ENCODE peak calls at places on chromosomes 6 and 20, in nine cellular contexts. V is breast epithelium, S is body of pancreas, U is tibial artery, Z is left ventricle myocardium inferior, A is adrenal gland, X is heart right ventricle, T is Peyer's patch, F is IMR-90. R is an unnamed sample.

GRCh38 chr20:51560550-51561307 is 18.2 kb upstream of the NFATC2 start:
- DNase-seq in V (no peak), S (no peak), U (no peak), Z (no peak), A (no peak), X (no peak), T (no peak), F (peak; percentile 19), R (no peak)

GRCh38 chr20:59455392-59456341 is 148.7 kb upstream of the PHACTR3 start:
- DNase-seq in V (no peak), S (peak; percentile 60), U (no peak), Z (peak; percentile 32), A (peak; percentile 69), X (no peak), T (no peak), F (peak; percentile 10), R (no peak)

GRCh38 chr6:164927288-164928040 is 381.9 kb downstream of the C6orf118 start:
- DNase-seq in V (peak; percentile 64), S (peak; percentile 60), U (peak; percentile 70), Z (peak; percentile 64), A (peak; percentile 70), X (peak; percentile 48), T (peak; percentile 70), F (peak; percentile 27), R (peak; percentile 56)

GRCh38 chr6:44053760-44054556 is 73.3 kb downstream of the MRPL14 start:
- DNase-seq in V (no peak), S (no peak), U (no peak), Z (no peak), A (no peak), X (no peak), T (no peak), F (peak; percentile 87), R (no peak)

GRCh38 chr20:31849306-31849930 is 4.0 kb upstream of the FOXS1 start:
- DNase-seq in V (no peak), S (peak; percentile 87), U (no peak), Z (no peak), A (no peak), X (no peak), T (peak; percentile 69), F (no peak), R (peak; percentile 77)

GRCh38 chr20:50308513-50309279 is 118.1 kb downstream of the CEBPB start:
- DNase-seq in V (peak; percentile 77), S (peak; percentile 85), U (peak; percentile 98), Z (peak; percentile 91), A (peak; percentile 98), X (peak; percentile 90), T (peak; percentile 70), F (peak; percentile 100), R (peak; percentile 89)

GRCh38 chr20:21389368-21389767 is 8.0 kb downstream of the NKX2-4 start:
- DNase-seq in V (no peak), S (no peak), U (no peak), Z (no peak), A (no peak), X (no peak), T (no peak), F (peak; percentile 37), R (no peak)

GRCh38 chr6:159989882-159990480 is 21.1 kb downstream of the IGF2R start:
- DNase-seq in V (no peak), S (no peak), U (no peak), Z (no peak), A (no peak), X (no peak), T (no peak), F (peak; percentile 40), R (no peak)

GRCh38 chr20:6644818-6645620 is 122.5 kb upstream of the BMP2 start:
- DNase-seq in V (no peak), S (no peak), U (no peak), Z (no peak), A (no peak), X (no peak), T (no peak), F (no peak), R (no peak)

GRCh38 chr6:86856937-86857563 is 80.3 kb upstream of the HTR1E start:
- DNase-seq in V (no peak), S (peak; percentile 49), U (no peak), Z (no peak), A (peak; percentile 79), X (peak; percentile 9), T (no peak), F (peak; percentile 28), R (peak; percentile 72)

GRCh38 chr6:147417954-147418353 is 90.5 kb upstream of the SAMD5 start:
- DNase-seq in V (no peak), S (no peak), U (no peak), Z (no peak), A (no peak), X (no peak), T (no peak), F (no peak), R (no peak)

GRCh38 chr6:49326337-49326736 is 136.7 kb downstream of the MMUT start:
- DNase-seq in V (no peak), S (no peak), U (no peak), Z (no peak), A (no peak), X (no peak), T (no peak), F (peak; percentile 61), R (no peak)

GRCh38 chr20:61252601-61253263 is 671 bp downstream of the CDH4 start:
- DNase-seq in V (no peak), S (no peak), U (no peak), Z (no peak), A (no peak), X (no peak), T (peak; percentile 39), F (peak; percentile 9), R (no peak)

GRCh38 chr6:122717350-122717749 is 62.2 kb upstream of the FABP7 start:
- DNase-seq in V (no peak), S (no peak), U (no peak), Z (no peak), A (peak; percentile 10), X (peak; percentile 8), T (no peak), F (peak; percentile 77), R (no peak)

GRCh38 chr6:45949256-45949655 is 66.4 kb downstream of the CLIC5 start:
- DNase-seq in V (no peak), S (no peak), U (no peak), Z (no peak), A (no peak), X (no peak), T (no peak), F (no peak), R (no peak)

GRCh38 chr20:43681468-43681942 is 14.6 kb downstream of the MYBL2 start:
- DNase-seq in V (no peak), S (peak; percentile 87), U (no peak), Z (peak; percentile 23), A (no peak), X (no peak), T (no peak), F (no peak), R (no peak)

DNA sequence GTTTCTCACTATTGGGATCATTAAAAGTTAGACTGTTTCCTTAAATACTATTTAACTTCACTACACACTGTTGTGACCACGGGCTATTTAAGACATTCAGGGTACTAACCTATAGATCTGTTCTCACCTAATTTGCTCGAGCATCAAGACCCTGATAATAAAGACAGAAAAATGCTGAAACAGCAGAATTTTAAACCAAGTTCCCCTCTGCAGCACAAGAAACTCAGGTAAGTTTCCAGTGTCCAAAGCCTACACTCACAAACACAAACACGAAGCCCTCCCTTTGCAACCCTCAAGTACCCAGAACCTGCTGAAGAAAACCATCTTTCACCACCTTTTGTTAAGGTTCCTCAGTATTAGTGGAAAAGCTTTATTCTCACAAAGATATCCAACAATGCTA is 4.0 kb downstream of the SNX5 start:
- DNase-seq in V (no peak), S (no peak), U (no peak), Z (no peak), A (no peak), X (no peak), T (no peak), F (no peak), R (no peak)
- H3K4me1 ChIP-seq in V (no peaks in the 10 kb centered on the region), S (peaks cover 62% of the 10 kb centered on the region), U (peaks cover 80% of the 10 kb centered on the region), Z (peaks cover 91% of the 10 kb centered on the region), A (peaks cover 70% of the 10 kb centered on the region), X (peaks cover 53% of the 10 kb centered on the region), T (peaks cover 40% of the 10 kb centered on the region), F (peaks cover 15% of the 10 kb centered on the region), R (peaks cover 49% of the 10 kb centered on the region)

GRCh38 chr6:16306334-16306733 is 67.9 kb downstream of the GMPR start:
- DNase-seq in V (no peak), S (no peak), U (peak; percentile 51), Z (no peak), A (no peak), X (no peak), T (no peak), F (no peak), R (no peak)
- H3K4me3 ChIP-seq in V (no peak overlapping the region), S (no peak overlapping the region), U (no peak overlapping the region), Z (no peak overlapping the region), A (no peak overlapping the region), X (no peak overlapping the region), T (no peak overlapping the region), F (no peak overlapping the region), R (no peak overlapping the region)

GRCh38 chr6:99458319-99458718 is 33.2 kb upstream of the PNISR start:
- DNase-seq in V (no peak), S (no peak), U (no peak), Z (no peak), A (no peak), X (no peak), T (no peak), F (peak; percentile 44), R (no peak)
- TF ChIP-seq CTCF in V (no peak), S (no peak), U (no peak), Z (peak; percentile 13), A (no peak), X (no peak), T (peak; percentile 30), F (peak; percentile 32), R (no peak)

GRCh38 chr6:114764866-114765265 is 422.0 kb upstream of the HS3ST5 start:
- DNase-seq in V (no peak), S (no peak), U (no peak), Z (no peak), A (no peak), X (no peak), T (no peak), F (no peak), R (no peak)

DNA sequence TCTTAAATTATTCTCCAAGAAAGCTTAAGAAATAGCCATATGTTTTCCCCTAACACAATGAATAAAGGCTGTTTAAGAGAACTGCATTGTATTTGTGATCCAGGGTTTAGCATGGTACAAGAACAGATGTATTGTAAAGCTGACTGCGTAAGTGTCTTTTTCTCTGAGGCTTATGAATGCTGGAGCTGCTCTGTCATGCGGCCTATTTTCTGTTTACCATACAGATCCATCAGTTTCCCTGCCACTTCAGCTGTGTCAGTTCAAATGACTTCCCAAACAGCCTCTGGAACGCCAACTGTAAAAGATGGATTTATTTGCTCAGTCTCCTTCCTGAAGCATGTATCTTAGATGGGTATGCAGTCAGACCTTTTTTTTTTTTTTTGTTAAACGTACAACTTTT is 419.3 kb upstream of the HS3ST5 start:
- DNase-seq in V (no peak), S (no peak), U (no peak), Z (no peak), A (no peak), X (no peak), T (no peak), F (no peak), R (no peak)
- H3K4me1 ChIP-seq in V (no peaks in the 10 kb centered on the region), S (no peaks in the 10 kb centered on the region), U (no peaks in the 10 kb centered on the region), Z (no peaks in the 10 kb centered on the region), A (no peaks in the 10 kb centered on the region), X (no peaks in the 10 kb centered on the region), T (no peaks in the 10 kb centered on the region), F (no peaks in the 10 kb centered on the region), R (no peaks in the 10 kb centered on the region)